ENCODE peak calls at places on chromosomes 2 and 18, in six cellular contexts. One of them, this sample, is unnamed. For H3K79me2, the result is how much of the 10 kb centered on the place peaks cover.

GRCh38 chr2:107062599-107063196 is 176.7 kb upstream of the ST6GAL2 start:
- DNase-seq in fibroblast of lung: no peak
- DNase-seq in SK-N-SH: no peak
- DNase-seq in MM.1S: no peak
- DNase-seq in mesendoderm: no peak
- DNase-seq in neural progenitor cell: peak
- DNase-seq in this sample: no peak

GRCh38 chr18:44851806-44852205 is 171.1 kb downstream of the SETBP1 start:
- DNase-seq in MM.1S: no peak
- DNase-seq in neural progenitor cell: peak
- DNase-seq in fibroblast of lung: no peak
- DNase-seq in SK-N-SH: no peak
- DNase-seq in mesendoderm: no peak
- DNase-seq in this sample: no peak

GRCh38 chr2:37604716-37605115 is 66.7 kb downstream of the CDC42EP3 start:
- DNase-seq in SK-N-SH: no peak
- DNase-seq in neural progenitor cell: no peak
- DNase-seq in mesendoderm: no peak
- DNase-seq in fibroblast of lung: no peak
- DNase-seq in MM.1S: no peak
- DNase-seq in this sample: no peak

GRCh38 chr2:143503280-143503679 is 374.1 kb downstream of the ARHGAP15 start:
- DNase-seq in MM.1S: no peak
- DNase-seq in neural progenitor cell: no peak
- DNase-seq in fibroblast of lung: no peak
- DNase-seq in SK-N-SH: no peak
- DNase-seq in mesendoderm: no peak
- DNase-seq in this sample: no peak

GRCh38 chr2:95025406-95026319 is at the start of gene MAL:
- DNase-seq in MM.1S: no peak
- DNase-seq in neural progenitor cell: peak
- DNase-seq in mesendoderm: peak
- DNase-seq in fibroblast of lung: peak
- DNase-seq in SK-N-SH: peak
- DNase-seq in this sample: peak

GRCh38 chr2:119352357-119352756 is 14.3 kb downstream of the C2orf76 start:
- DNase-seq in SK-N-SH: no peak
- DNase-seq in fibroblast of lung: no peak
- DNase-seq in mesendoderm: peak
- DNase-seq in neural progenitor cell: no peak
- DNase-seq in MM.1S: peak
- DNase-seq in this sample: no peak

GRCh38 chr18:30684825-30685481 is 357.6 kb downstream of the DSC3 start:
- DNase-seq in SK-N-SH: no peak
- DNase-seq in mesendoderm: peak
- DNase-seq in MM.1S: no peak
- DNase-seq in fibroblast of lung: no peak
- DNase-seq in neural progenitor cell: no peak
- DNase-seq in this sample: peak

GRCh38 chr2:211454684-211455083 is 898.3 kb downstream of the CPS1 start:
- DNase-seq in neural progenitor cell: peak
- DNase-seq in SK-N-SH: no peak
- DNase-seq in MM.1S: no peak
- DNase-seq in mesendoderm: no peak
- DNase-seq in fibroblast of lung: no peak
- DNase-seq in this sample: no peak

GRCh38 chr2:8259841-8260178 is 422.0 kb upstream of the ID2 start:
- DNase-seq in neural progenitor cell: no peak
- DNase-seq in SK-N-SH: no peak
- DNase-seq in MM.1S: no peak
- DNase-seq in fibroblast of lung: no peak
- DNase-seq in mesendoderm: no peak
- DNase-seq in this sample: no peak

GRCh38 chr2:43623052-43623451 is 14.0 kb upstream of the PLEKHH2 start:
- DNase-seq in mesendoderm: no peak
- DNase-seq in fibroblast of lung: no peak
- DNase-seq in MM.1S: no peak
- DNase-seq in neural progenitor cell: no peak
- DNase-seq in SK-N-SH: peak
- DNase-seq in this sample: no peak

GRCh38 chr2:97966545-97967215 is 29.1 kb downstream of the TMEM131 start:
- DNase-seq in SK-N-SH: no peak
- DNase-seq in mesendoderm: no peak
- DNase-seq in fibroblast of lung: no peak
- DNase-seq in MM.1S: no peak
- DNase-seq in neural progenitor cell: no peak
- DNase-seq in this sample: no peak

GRCh38 chr2:170842785-170843184 is 26.1 kb downstream of the GAD1 start:
- DNase-seq in fibroblast of lung: peak
- DNase-seq in SK-N-SH: no peak
- DNase-seq in MM.1S: no peak
- DNase-seq in neural progenitor cell: no peak
- DNase-seq in mesendoderm: no peak
- DNase-seq in this sample: no peak

GRCh38 chr2:1234731-1235308 is 178.4 kb upstream of the TPO start:
- DNase-seq in mesendoderm: no peak
- DNase-seq in fibroblast of lung: no peak
- DNase-seq in SK-N-SH: no peak
- DNase-seq in MM.1S: no peak
- DNase-seq in neural progenitor cell: no peak
- DNase-seq in this sample: no peak

GRCh38 chr2:43210467-43211303 is 15.7 kb downstream of the ZFP36L2 start:
- DNase-seq in MM.1S: no peak
- DNase-seq in fibroblast of lung: peak
- DNase-seq in SK-N-SH: no peak
- DNase-seq in neural progenitor cell: no peak
- DNase-seq in mesendoderm: no peak
- DNase-seq in this sample: no peak

GRCh38 chr18:75029456-75029855 is 179.5 kb downstream of the PTGR3 start:
- DNase-seq in mesendoderm: no peak
- DNase-seq in MM.1S: no peak
- DNase-seq in fibroblast of lung: no peak
- DNase-seq in neural progenitor cell: no peak
- DNase-seq in SK-N-SH: no peak
- DNase-seq in this sample: no peak

DNA sequence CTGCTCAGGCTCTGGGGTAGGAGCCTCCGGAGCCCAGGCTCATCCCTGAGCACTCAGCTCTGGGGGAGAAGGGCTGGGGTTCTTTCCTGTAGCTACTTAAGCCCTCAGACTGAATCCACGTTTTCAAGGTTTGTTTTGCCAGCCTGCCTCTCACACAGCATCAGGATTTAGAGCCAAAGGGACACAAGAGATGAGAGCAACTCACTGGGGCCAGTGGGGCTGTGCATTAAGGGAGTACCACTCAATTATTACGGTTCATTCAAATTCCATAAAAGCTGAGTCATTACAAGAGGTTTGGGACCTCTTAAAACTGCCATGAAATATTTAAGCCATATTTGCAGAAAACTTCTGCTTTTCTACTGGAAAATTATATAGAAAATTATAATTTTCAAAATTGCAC is 17.1 kb upstream of the SNED1 start:
- DNase-seq in fibroblast of lung: peak
- DNase-seq in SK-N-SH: no peak
- DNase-seq in MM.1S: no peak
- DNase-seq in mesendoderm: no peak
- DNase-seq in neural progenitor cell: no peak
- DNase-seq in this sample: no peak
- H3K9ac ChIP-seq in fibroblast of lung: no peak
- H3K9ac ChIP-seq in SK-N-SH: no peak
- H3K9ac ChIP-seq in MM.1S: no peak
- H3K9ac ChIP-seq in mesendoderm: no peak
- H3K9ac ChIP-seq in neural progenitor cell: no peak
- H3K9ac ChIP-seq in this sample: no peak

GRCh38 chr2:36397040-36397616 is 41.5 kb downstream of the CRIM1 start:
- DNase-seq in fibroblast of lung: no peak
- DNase-seq in MM.1S: no peak
- DNase-seq in neural progenitor cell: no peak
- DNase-seq in mesendoderm: no peak
- DNase-seq in SK-N-SH: no peak
- DNase-seq in this sample: no peak
- H3K79me2 ChIP-seq in fibroblast of lung: half or more
- H3K79me2 ChIP-seq in MM.1S: under half
- H3K79me2 ChIP-seq in neural progenitor cell: under half
- H3K79me2 ChIP-seq in mesendoderm: under half
- H3K79me2 ChIP-seq in SK-N-SH: half or more
- H3K79me2 ChIP-seq in this sample: under half

GRCh38 chr18:10877974-10878373 is 271.4 kb downstream of the PIEZO2 start:
- DNase-seq in mesendoderm: no peak
- DNase-seq in neural progenitor cell: no peak
- DNase-seq in fibroblast of lung: no peak
- DNase-seq in SK-N-SH: no peak
- DNase-seq in MM.1S: no peak
- DNase-seq in this sample: no peak
- H3K9ac ChIP-seq in mesendoderm: no peak
- H3K9ac ChIP-seq in neural progenitor cell: no peak
- H3K9ac ChIP-seq in fibroblast of lung: no peak
- H3K9ac ChIP-seq in SK-N-SH: no peak
- H3K9ac ChIP-seq in MM.1S: peak
- H3K9ac ChIP-seq in this sample: no peak

DNA sequence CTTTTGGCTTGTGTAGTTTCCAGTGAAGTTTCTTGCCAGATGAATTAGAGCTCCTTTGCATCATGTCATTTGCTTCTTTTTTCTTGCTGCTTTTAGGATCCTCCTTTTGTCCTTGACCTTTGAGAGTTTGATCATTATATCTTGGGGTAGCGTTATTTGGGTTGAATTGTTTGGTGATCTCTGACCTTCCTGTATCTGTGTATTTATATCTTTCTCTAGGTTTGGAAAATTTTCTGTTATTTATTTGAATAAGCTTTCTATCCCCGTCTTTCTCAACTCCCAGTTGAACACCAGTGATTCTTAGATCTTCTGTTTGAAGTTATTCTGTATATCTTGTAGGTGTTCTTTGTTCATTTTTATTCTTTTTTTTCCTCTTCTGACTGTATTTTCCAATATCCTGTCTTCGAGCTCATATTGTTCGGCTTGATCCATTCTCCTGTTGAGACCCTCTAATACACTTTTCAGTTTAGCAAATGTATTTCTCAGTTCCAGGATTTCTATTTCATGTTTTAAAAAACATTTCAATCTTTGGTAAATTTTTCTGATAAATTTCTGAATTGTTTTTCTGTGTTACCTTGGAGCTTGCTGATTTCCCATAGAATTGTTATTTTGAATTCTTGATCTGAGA is 20.8 kb downstream of the GALNT1 start:
- DNase-seq in fibroblast of lung: no peak
- DNase-seq in MM.1S: no peak
- DNase-seq in SK-N-SH: no peak
- DNase-seq in mesendoderm: no peak
- DNase-seq in neural progenitor cell: no peak
- DNase-seq in this sample: no peak
- H3K79me2 ChIP-seq in fibroblast of lung: under half
- H3K79me2 ChIP-seq in MM.1S: under half
- H3K79me2 ChIP-seq in SK-N-SH: half or more
- H3K79me2 ChIP-seq in mesendoderm: under half
- H3K79me2 ChIP-seq in neural progenitor cell: half or more
- H3K79me2 ChIP-seq in this sample: under half

GRCh38 chr2:234957533-234958135 is 5.8 kb downstream of the SH3BP4 start:
- DNase-seq in mesendoderm: no peak
- DNase-seq in neural progenitor cell: no peak
- DNase-seq in SK-N-SH: no peak
- DNase-seq in fibroblast of lung: peak
- DNase-seq in MM.1S: no peak
- DNase-seq in this sample: no peak

GRCh38 chr2:234953116-234954031 is 1.6 kb downstream of the SH3BP4 start:
- DNase-seq in fibroblast of lung: peak
- DNase-seq in MM.1S: no peak
- DNase-seq in mesendoderm: peak
- DNase-seq in neural progenitor cell: peak
- DNase-seq in SK-N-SH: no peak
- DNase-seq in this sample: no peak

GRCh38 chr2:234954551-234954992 is 2.8 kb downstream of the SH3BP4 start:
- DNase-seq in fibroblast of lung: peak
- DNase-seq in SK-N-SH: no peak
- DNase-seq in mesendoderm: peak
- DNase-seq in neural progenitor cell: peak
- DNase-seq in MM.1S: no peak
- DNase-seq in this sample: no peak

GRCh38 chr2:234955971-234956509 is 4.2 kb downstream of the SH3BP4 start:
- DNase-seq in mesendoderm: peak
- DNase-seq in MM.1S: no peak
- DNase-seq in SK-N-SH: no peak
- DNase-seq in fibroblast of lung: no peak
- DNase-seq in neural progenitor cell: no peak
- DNase-seq in this sample: no peak

DNA sequence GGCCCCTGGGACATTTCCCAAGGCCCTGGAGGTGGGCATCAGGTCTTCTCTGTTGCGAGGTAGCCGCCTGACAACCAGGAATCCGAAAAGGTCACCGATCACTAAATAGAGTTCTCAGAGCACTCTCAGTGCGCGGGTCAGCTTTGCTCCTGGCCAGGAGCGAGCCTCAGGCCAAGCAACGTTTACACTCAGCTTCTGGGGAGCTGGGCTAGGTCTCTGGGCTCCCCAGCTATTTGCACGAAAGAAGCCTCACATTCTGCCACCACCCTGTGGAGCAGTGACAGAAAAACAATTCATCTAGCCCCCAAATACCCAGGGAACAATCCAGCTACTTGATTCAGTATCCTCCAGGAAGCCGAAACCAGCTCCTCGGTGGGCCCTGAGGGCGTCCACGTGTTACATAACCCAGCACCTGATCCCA is 3.3 kb downstream of the SH3BP4 start:
- DNase-seq in neural progenitor cell: peak
- DNase-seq in SK-N-SH: no peak
- DNase-seq in fibroblast of lung: no peak
- DNase-seq in MM.1S: no peak
- DNase-seq in mesendoderm: peak
- DNase-seq in this sample: no peak
- H3K9ac ChIP-seq in neural progenitor cell: no peak
- H3K9ac ChIP-seq in SK-N-SH: no peak
- H3K9ac ChIP-seq in fibroblast of lung: no peak
- H3K9ac ChIP-seq in MM.1S: no peak
- H3K9ac ChIP-seq in mesendoderm: peak
- H3K9ac ChIP-seq in this sample: no peak

GRCh38 chr2:65350714-65351113 is 81.7 kb downstream of the SPRED2 start:
- DNase-seq in SK-N-SH: no peak
- DNase-seq in MM.1S: peak
- DNase-seq in mesendoderm: peak
- DNase-seq in neural progenitor cell: peak
- DNase-seq in fibroblast of lung: no peak
- DNase-seq in this sample: peak
- H3K79me2 ChIP-seq in SK-N-SH: half or more
- H3K79me2 ChIP-seq in MM.1S: half or more
- H3K79me2 ChIP-seq in mesendoderm: under half
- H3K79me2 ChIP-seq in neural progenitor cell: under half
- H3K79me2 ChIP-seq in fibroblast of lung: half or more
- H3K79me2 ChIP-seq in this sample: under half

DNA sequence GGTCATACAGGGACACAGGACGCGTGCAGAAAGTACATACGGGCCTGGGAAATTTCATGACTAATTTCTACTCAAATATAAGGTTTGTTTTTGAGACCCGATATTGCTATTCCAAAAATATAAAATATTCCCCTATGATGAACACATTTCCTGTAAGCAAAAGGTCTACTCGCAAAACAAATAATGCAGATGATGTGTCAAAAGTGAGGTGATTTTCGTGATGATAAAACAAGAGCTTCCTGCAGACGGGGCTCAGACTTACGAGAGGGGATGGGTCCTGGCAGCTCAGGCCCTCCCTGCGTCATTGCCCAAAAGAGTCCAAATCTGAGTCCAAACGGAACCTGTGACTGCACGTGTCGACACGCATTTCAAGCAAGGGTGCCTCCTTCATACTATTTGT is 62.7 kb downstream of the MBP start:
- DNase-seq in neural progenitor cell: no peak
- DNase-seq in fibroblast of lung: no peak
- DNase-seq in MM.1S: no peak
- DNase-seq in SK-N-SH: no peak
- DNase-seq in mesendoderm: no peak
- DNase-seq in this sample: no peak
- H3K9ac ChIP-seq in neural progenitor cell: no peak
- H3K9ac ChIP-seq in fibroblast of lung: no peak
- H3K9ac ChIP-seq in MM.1S: no peak
- H3K9ac ChIP-seq in SK-N-SH: no peak
- H3K9ac ChIP-seq in mesendoderm: no peak
- H3K9ac ChIP-seq in this sample: no peak

This sample was measured in H9.